ENCODE peak calls at places on chromosomes 4 and X, in seven cellular contexts. L is Panc1, W is sigmoid colon, K is endothelial cell of umbilical vein, X is esophagus muscularis mucosa, D is transverse colon, A is K562. H is an unnamed sample. For H3K36me3, the result is how much of the 10 kb centered on the place peaks cover.

GRCh38 chr4:6951880-6952381 is 42.3 kb downstream of the TBC1D14 start:
- DNase-seq in L (no peak), W (peak), K (no peak), X (no peak), D (no peak), A (peak), H (no peak)

GRCh38 chrX:74195605-74196004 is 108.4 kb upstream of the ZCCHC13 start:
- DNase-seq in L (no peak), W (no peak), K (no peak), X (no peak), D (no peak), A (no peak), H (no peak)

GRCh38 chr4:6689506-6689960 is 4.1 kb upstream of the S100P start:
- DNase-seq in L (no peak), W (no peak), K (no peak), X (no peak), D (peak), A (no peak), H (no peak)

GRCh38 chrX:9912341-9912740 is 54.8 kb upstream of the CLDN34 start:
- DNase-seq in L (no peak), W (no peak), K (no peak), X (no peak), D (no peak), A (no peak), H (no peak)

GRCh38 chr4:159937595-159937994 is 834.7 kb downstream of the RAPGEF2 start:
- DNase-seq in L (no peak), W (no peak), K (no peak), X (no peak), D (no peak), A (no peak), H (no peak)

GRCh38 chr4:38132140-38132673 is 172.0 kb downstream of the PTTG2 start:
- DNase-seq in L (no peak), W (peak), K (peak), X (no peak), D (peak), A (no peak), H (peak)

GRCh38 chr4:155758500-155759371 is at the start of gene GUCY1B1:
- DNase-seq in L (no peak), W (peak), K (peak), X (peak), D (peak), A (peak), H (peak)

GRCh38 chr4:123133397-123134050 is 211.1 kb upstream of the NUDT6 start:
- DNase-seq in L (no peak), W (no peak), K (no peak), X (no peak), D (no peak), A (no peak), H (no peak)

GRCh38 chr4:76445911-76446310 is 10.9 kb downstream of the SHROOM3 start:
- DNase-seq in L (no peak), W (no peak), K (no peak), X (no peak), D (no peak), A (no peak), H (no peak)

GRCh38 chr4:10951306-10951705 is 266.7 kb upstream of the CLNK start:
- DNase-seq in L (no peak), W (no peak), K (no peak), X (peak), D (no peak), A (no peak), H (no peak)

GRCh38 chr4:25370242-25370641 is 6.8 kb upstream of the ANAPC4 start:
- DNase-seq in L (no peak), W (no peak), K (no peak), X (no peak), D (no peak), A (no peak), H (no peak)

DNA sequence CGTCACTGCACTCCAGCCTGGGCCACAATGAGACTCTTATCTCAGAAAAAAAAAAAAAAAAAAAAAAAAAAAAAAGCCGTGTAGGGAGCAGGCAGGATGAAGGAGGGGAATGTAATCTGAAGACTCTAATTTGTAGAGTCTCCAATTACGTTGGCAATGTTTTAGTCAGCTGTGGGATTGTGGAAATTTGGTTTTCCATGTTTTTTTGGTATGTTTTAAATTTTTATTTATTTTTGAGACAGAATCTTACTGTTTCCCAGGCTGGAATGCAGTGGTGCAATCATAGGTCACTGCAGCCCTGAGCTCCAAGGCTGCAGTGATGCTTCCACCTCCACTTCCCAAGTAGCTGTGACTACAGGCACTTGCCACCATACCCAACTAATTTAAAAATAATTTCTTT is 56.5 kb downstream of the NSD2 start:
- DNase-seq in L (no peak), W (no peak), K (no peak), X (no peak), D (no peak), A (no peak), H (no peak)
- H3K36me3 ChIP-seq in L (under half), W (under half), K (under half), X (under half), D (under half), A (half or more), H (under half)

GRCh38 chrX:107429090-107429489 is 20.4 kb upstream of the FRMPD3 start:
- DNase-seq in L (no peak), W (no peak), K (no peak), X (no peak), D (peak), A (peak), H (no peak)
- TF ChIP-seq CTCF in L (peak), W (no peak), K (no peak), X (no peak), D (no peak), A (peak), H (no peak)

GRCh38 chrX:77785746-77786548 is at the start of gene ATRX:
- DNase-seq in L (no peak), W (peak), K (peak), X (no peak), D (peak), A (peak), H (peak)
- TF ChIP-seq POLR2AphosphoS5 in L (peak), W (peak), K (peak), X (peak), D (peak), A (peak), H (peak)

DNA sequence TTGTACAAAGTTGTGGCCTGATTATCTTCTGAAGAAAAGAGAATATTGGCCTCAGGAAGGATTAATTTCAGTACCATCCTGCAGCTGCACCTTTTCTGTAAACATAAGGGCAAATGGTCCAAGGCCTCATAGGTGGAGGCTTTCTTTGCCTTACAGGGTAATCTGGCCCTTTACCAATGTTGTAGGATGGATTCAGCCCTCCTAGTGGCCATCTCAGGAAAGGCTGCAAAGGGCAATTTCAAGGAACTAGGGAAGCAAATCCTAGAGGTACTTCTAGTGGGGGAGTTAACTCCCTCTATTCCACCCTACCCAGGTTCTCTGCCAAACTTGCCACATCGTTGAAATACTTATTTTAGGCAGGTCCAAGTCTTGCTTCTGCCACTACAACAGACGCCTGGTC is 57.6 kb downstream of the UGT2B11 start:
- DNase-seq in L (no peak), W (no peak), K (peak), X (no peak), D (no peak), A (peak), H (no peak)
- H3K36me3 ChIP-seq in L (under half), W (under half), K (under half), X (under half), D (under half), A (under half), H (under half)

GRCh38 chr4:105196523-105197145 is 50.0 kb downstream of the TET2 start:
- DNase-seq in L (no peak), W (no peak), K (no peak), X (no peak), D (no peak), A (peak), H (no peak)
- TF ChIP-seq CTCF in L (peak), W (no peak), K (no peak), X (no peak), D (peak), A (peak), H (no peak)

DNA sequence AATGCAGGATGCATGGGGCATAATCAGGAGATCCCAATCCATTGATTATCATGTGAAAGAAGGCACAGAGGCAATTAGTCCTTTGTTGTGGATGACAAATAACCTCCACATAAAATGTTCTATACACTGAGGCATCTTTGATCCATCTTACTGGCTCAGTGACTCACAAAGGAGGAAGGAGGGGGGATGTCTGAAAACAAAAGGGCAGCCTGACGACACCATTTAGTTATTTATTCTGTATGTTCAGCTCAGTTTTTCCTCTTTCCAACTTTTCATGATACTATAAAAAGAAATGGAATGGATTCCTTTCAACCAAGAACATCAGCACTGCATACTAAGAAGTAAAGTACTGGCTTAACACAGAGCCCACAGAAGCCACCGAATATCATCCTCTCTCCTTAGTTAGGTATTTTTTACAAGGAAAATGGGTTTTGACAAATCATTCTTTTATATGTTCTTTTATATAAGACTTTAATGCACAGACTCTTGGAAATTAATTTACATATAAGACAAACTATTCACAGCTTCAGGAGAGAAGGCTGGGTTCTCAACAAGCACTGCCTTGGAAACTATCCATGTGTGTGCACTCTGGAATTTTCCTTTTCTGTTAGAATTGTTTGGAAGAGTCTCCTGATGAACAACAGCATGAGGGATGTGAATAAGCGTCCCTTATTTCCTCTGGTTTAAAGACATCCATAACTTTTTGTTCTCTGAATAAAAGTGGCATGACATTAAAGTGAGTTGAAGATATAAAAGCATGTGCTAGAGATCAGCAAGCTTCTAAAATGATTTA is 135.6 kb downstream of the TSPAN5 start:
- DNase-seq in L (peak), W (no peak), K (peak), X (no peak), D (no peak), A (no peak), H (no peak)
- TF ChIP-seq POLR2AphosphoS5 in L (no peak), W (no peak), K (peak), X (no peak), D (no peak), A (no peak), H (no peak)

DNA sequence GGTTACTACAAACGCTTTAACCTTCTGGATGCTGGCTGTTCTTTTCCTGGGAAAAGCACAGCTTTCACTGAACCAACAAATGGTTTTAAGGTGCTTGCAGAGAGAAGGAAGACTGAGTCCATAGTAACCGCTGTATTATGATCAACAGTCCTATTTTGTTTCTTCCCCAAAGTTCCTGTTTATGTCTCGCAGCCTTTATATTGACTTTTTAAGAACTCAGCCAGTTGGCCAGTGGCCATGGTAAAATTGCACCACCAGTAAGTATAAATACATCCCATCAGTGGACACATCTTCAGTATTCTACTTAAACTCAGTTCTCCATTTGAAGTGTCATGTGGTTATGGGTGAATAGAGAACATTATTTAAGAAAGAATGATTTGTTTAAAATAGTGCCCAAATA is 286.9 kb downstream of the ARHGAP24 start:
- DNase-seq in L (no peak), W (peak), K (peak), X (no peak), D (peak), A (no peak), H (peak)
- H3K36me3 ChIP-seq in L (under half), W (under half), K (under half), X (under half), D (under half), A (under half), H (under half)

GRCh38 chr4:89561051-89561450 is 253.5 kb upstream of the GPRIN3 start:
- DNase-seq in L (no peak), W (no peak), K (no peak), X (no peak), D (no peak), A (no peak), H (no peak)

GRCh38 chr4:89556596-89557305 is 249.2 kb upstream of the GPRIN3 start:
- DNase-seq in L (no peak), W (no peak), K (peak), X (no peak), D (no peak), A (no peak), H (no peak)

GRCh38 chr4:89563431-89563830 is 255.8 kb upstream of the GPRIN3 start:
- DNase-seq in L (no peak), W (no peak), K (no peak), X (no peak), D (no peak), A (no peak), H (no peak)

GRCh38 chr4:89562715-89563114 is 255.1 kb upstream of the GPRIN3 start:
- DNase-seq in L (no peak), W (no peak), K (no peak), X (no peak), D (no peak), A (no peak), H (no peak)

DNA sequence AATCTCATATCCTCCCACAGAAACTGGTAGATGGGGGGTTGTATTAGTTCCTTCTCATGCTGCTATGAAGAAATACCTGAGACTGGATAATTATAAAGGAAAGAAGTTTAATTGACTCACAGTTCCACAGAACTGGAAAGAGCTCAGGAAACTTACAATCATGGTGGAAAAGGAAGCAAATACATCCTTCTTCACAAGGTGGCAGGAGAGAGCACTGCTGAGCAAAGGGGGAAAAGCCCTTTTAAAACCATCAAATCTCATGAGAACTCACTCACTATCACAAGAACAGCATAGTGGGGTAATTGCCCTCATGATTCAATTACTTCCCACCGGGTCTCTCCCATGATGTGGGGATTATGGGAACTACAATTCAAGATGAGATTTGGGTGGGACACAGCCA is 250.5 kb upstream of the GPRIN3 start:
- DNase-seq in L (no peak), W (no peak), K (no peak), X (no peak), D (no peak), A (no peak), H (no peak)
- TF ChIP-seq CTCF in L (peak), W (no peak), K (no peak), X (no peak), D (no peak), A (no peak), H (no peak)

GRCh38 chr4:8848507-8849265 is 23.0 kb downstream of the HMX1 start:
- DNase-seq in L (no peak), W (peak), K (no peak), X (no peak), D (peak), A (no peak), H (no peak)
- TF ChIP-seq POLR2AphosphoS5 in L (no peak), W (no peak), K (no peak), X (no peak), D (no peak), A (no peak), H (no peak)

H was measured in breast epithelium.